ENCODE peak calls at places on chromosomes 16 and 17, in six cellular contexts. N, M, Q, Y, H and V are unnamed samples.

GRCh38 chr17:44345497-44346026 is 460 bp downstream of the GRN start:
- DNase-seq in H (no peak), Q (no peak), M (peak), N (no peak), Y (no peak), V (peak)

GRCh38 chr17:6426356-6427101 is 8.4 kb downstream of the AIPL1 start:
- DNase-seq in Y (no peak), N (no peak), M (no peak), Q (no peak), H (no peak), V (no peak)

GRCh38 chr17:77312786-77313599 is 172.2 kb downstream of the SEC14L1 start:
- DNase-seq in H (no peak), M (no peak), Q (peak), N (no peak), Y (no peak), V (no peak)

GRCh38 chr16:51388516-51388951 is 237.5 kb upstream of the SALL1 start:
- DNase-seq in M (no peak), H (no peak), Q (no peak), N (no peak), Y (no peak), V (no peak)

GRCh38 chr17:71535311-71535710 is 585.5 kb upstream of the SOX9 start:
- DNase-seq in Q (no peak), H (no peak), M (no peak), N (no peak), Y (no peak), V (no peak)

GRCh38 chr17:1764274-1764673 is 2.4 kb downstream of the SERPINF1 start:
- DNase-seq in M (peak), Q (peak), Y (peak), H (peak), N (no peak), V (no peak)

GRCh38 chr16:2039286-2040030 is 8.2 kb downstream of the NTHL1 start:
- DNase-seq in H (peak), Q (peak), Y (peak), M (no peak), N (no peak), V (no peak)

GRCh38 chr16:87918866-87919680 is 17.3 kb downstream of the CA5A start:
- DNase-seq in H (peak), M (no peak), Y (peak), Q (no peak), N (no peak), V (no peak)

GRCh38 chr16:49594706-49595534 is 221.3 kb downstream of the C16orf78 start:
- DNase-seq in H (no peak), Q (no peak), Y (no peak), M (no peak), N (no peak), V (no peak)

GRCh38 chr17:5262417-5262816 is 19.7 kb upstream of the RABEP1 start:
- DNase-seq in M (no peak), N (no peak), Y (no peak), H (no peak), Q (no peak), V (no peak)

GRCh38 chr17:40615295-40615988 is 32.2 kb downstream of the SMARCE1 start:
- DNase-seq in H (no peak), M (peak), Y (no peak), Q (no peak), N (peak), V (peak)

GRCh38 chr17:4110152-4110551 is 32.7 kb downstream of the ZZEF1 start:
- DNase-seq in N (no peak), Q (peak), H (no peak), M (no peak), Y (no peak), V (no peak)

GRCh38 chr16:81535679-81536360 is 91.2 kb downstream of the CMIP start:
- DNase-seq in H (no peak), Y (no peak), M (no peak), N (no peak), Q (no peak), V (no peak)

GRCh38 chr16:81537721-81538561 is 93.3 kb downstream of the CMIP start:
- DNase-seq in M (no peak), Y (no peak), Q (no peak), H (no peak), N (no peak), V (no peak)

GRCh38 chr16:81541314-81541713 is 96.7 kb downstream of the CMIP start:
- DNase-seq in M (no peak), N (no peak), Y (no peak), Q (no peak), H (no peak), V (no peak)

GRCh38 chr16:81536648-81537047 is 92.0 kb downstream of the CMIP start:
- DNase-seq in H (no peak), M (no peak), Y (no peak), Q (no peak), N (no peak), V (no peak)

GRCh38 chr16:81539009-81539820 is 94.6 kb downstream of the CMIP start:
- DNase-seq in H (no peak), Q (no peak), N (no peak), M (no peak), Y (no peak), V (no peak)
- TF ChIP-seq CTCF in H (no peak), Q (no peak), N (no peak), M (no peak), Y (no peak), V (no peak)

DNA sequence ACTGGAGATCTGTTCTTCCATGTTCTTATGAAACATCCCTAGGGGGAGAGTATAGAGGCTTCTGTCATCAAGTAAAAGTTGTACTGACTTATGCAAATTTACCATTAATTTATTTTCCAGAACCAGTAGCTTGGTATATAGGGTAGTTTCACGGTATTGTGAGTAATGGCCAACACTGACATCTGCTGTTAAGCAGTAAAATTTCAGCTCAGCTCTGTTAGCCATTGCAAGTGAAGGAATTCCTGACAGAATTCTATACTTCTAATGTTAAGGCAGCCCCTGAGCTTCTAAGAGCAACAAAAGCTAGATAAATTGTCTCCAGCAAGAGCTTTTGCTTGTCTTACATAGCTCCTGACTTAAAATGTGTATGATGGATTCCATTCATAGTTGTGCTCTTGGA is 613.5 kb upstream of the C16orf82 start:
- DNase-seq in H (no peak), M (no peak), Y (no peak), Q (no peak), N (no peak), V (no peak)
- TF ChIP-seq CTCF in H (peak), M (no peak), Y (no peak), Q (no peak), N (no peak), V (no peak)

GRCh38 chr17:59892849-59893616 is at the start of the genes RPS6KB1 and TUBD1:
- DNase-seq in H (peak), Q (peak), Y (peak), N (peak), M (peak), V (peak)

GRCh38 chr17:59892251-59892848 is 393 bp downstream of the TUBD1 start:
- DNase-seq in Y (no peak), N (no peak), M (no peak), H (no peak), Q (no peak), V (no peak)

GRCh38 chr17:59890720-59891119 is 2.0 kb downstream of the TUBD1 start:
- DNase-seq in Y (no peak), Q (no peak), M (no peak), H (no peak), N (no peak), V (no peak)

GRCh38 chr17:59897090-59897489 is 4.2 kb downstream of the RPS6KB1 start:
- DNase-seq in Y (no peak), H (no peak), M (no peak), N (no peak), Q (no peak), V (no peak)

DNA sequence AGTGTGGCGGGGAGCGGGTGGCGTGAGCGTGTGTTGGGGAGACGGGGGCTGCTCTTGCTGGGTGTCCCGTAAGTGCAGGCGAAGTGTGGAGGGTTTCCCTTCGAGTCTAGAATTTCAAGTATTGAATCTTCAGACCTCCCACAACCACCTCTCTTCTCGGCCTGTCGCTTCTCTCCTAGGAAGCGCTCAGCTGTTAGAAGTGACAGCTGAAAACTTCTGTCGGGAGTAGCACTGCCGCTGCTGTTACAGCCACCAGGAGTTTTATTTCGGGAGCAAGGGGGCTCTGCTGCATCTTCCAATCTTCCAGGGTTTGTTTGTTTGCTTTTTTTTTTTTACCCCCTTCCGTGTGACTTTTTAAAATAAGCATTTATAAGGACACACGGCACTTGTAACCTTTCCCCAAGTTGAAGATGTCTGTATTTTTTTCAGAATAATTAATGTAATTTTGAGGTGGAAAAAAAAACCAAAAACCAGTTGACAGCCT is 738 bp downstream of the RPS6KB1 start:
- DNase-seq in N (no peak), Y (no peak), H (no peak), Q (no peak), M (no peak), V (peak)
- TF ChIP-seq CTCF in N (no peak), Y (no peak), H (no peak), Q (peak), M (no peak), V (no peak)

DNA sequence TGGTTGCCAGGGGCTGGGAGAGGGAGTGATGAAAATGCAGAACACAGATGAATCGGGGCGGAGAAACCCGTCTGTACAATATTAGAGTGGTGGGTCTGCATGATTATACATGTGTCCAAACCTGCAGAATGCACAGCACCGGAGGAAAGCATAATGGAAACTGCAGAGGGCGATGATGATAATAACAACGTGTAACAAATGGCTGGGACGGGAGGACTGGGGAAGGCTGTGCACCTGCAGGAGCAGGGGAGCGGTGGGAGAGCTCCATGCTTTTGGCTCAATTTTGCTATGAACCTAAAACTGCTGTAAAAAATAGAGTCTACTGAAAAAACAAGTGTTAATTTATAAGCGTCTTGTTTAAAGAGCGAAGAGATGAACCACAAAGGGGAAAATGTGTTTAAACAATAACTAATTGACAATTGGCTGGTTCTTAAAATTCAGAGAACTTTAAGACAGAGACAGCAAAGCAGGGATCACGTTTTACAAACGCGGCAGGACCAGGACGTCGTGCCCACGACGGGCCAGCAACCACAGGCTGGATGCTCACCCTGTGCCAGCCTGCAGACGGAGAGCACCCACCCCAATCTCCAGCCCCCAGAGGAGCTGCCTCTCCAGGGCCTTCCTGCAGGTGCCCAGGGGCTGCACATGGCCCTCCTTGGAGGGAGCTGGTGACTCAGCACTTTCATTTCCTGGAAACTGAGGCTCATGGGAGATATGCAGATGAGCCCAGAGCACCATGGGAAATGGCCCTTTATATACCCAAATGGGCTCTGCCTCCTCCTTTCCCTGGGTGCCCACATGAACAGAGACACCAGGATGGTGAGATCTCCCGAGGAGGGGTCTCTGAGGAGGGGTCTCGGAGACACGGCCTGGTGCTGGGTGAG is at the start of gene TEX19:
- DNase-seq in N (no peak), Y (no peak), Q (no peak), H (no peak), M (no peak), V (no peak)
- TF ChIP-seq CTCF in N (peak), Y (no peak), Q (no peak), H (no peak), M (no peak), V (no peak)

GRCh38 chr16:85588562-85589503 is 24.3 kb upstream of the GSE1 start:
- DNase-seq in Q (no peak), N (no peak), H (no peak), M (no peak), Y (no peak), V (no peak)
- TF ChIP-seq CTCF in Q (no peak), N (no peak), H (no peak), M (no peak), Y (no peak), V (no peak)

GRCh38 chr17:55175788-55176425 is 88.9 kb upstream of the HLF start:
- DNase-seq in Q (no peak), M (no peak), Y (no peak), N (no peak), H (no peak), V (no peak)

GRCh38 chr17:55177914-55178217 is 86.9 kb upstream of the HLF start:
- DNase-seq in Q (no peak), M (no peak), N (no peak), Y (no peak), H (no peak), V (no peak)

GRCh38 chr17:55172612-55173011 is 92.1 kb upstream of the HLF start:
- DNase-seq in Q (no peak), M (no peak), H (no peak), Y (no peak), N (no peak), V (no peak)

GRCh38 chr17:55174133-55174532 is 90.6 kb upstream of the HLF start:
- DNase-seq in H (no peak), N (no peak), Y (no peak), Q (no peak), M (no peak), V (no peak)

DNA sequence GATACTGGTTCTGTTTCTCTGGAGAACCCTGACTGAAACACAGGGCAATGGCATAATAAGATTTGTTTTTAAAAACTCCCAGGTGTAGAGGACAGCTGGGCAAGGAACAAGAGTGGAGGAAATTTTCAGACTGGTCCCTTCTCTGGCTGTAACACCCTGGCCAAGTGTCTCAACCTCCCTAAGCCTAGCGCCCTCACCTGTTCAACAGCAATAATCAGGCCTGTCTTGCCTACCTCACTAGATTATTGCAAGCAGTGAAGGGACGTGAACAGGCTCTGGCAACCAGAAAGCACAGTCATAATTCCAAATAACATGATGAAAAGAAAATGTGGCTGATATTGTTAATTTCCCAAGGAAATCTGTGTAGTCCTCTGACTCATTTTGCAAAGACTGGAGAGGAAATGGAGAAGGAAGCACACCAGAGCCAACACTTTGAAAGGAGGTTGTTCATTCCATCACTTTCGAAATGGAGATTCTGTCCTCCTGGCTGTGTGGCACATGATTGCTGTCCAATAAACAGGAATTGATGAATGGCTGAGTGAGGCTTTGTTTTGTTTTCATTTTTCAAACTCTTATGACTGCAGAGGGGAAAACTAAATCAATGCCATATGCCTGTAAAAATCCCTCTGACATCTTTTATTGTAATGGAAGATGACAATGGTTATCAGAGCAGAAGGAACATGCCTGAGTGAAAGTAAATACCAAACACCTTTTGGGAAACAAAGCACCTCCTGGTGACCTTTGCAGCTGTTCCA is 87.4 kb upstream of the HLF start:
- DNase-seq in H (no peak), M (no peak), Q (no peak), Y (no peak), N (no peak), V (no peak)
- TF ChIP-seq CTCF in H (no peak), M (no peak), Q (no peak), Y (peak), N (peak), V (no peak)

GRCh38 chr16:70428178-70428998 is 10.5 kb downstream of the ST3GAL2 start:
- DNase-seq in M (peak), N (peak), H (peak), Q (peak), Y (peak), V (peak)

GRCh38 chr16:70427786-70428177 is 11.1 kb downstream of the ST3GAL2 start:
- DNase-seq in H (no peak), Y (no peak), Q (no peak), M (no peak), N (no peak), V (no peak)

GRCh38 chr16:70432304-70432799 is 6.5 kb downstream of the ST3GAL2 start:
- DNase-seq in Y (no peak), N (no peak), M (no peak), Q (no peak), H (no peak), V (no peak)

GRCh38 chr16:70430667-70431536 is 8.0 kb downstream of the ST3GAL2 start:
- DNase-seq in Q (no peak), N (no peak), H (no peak), Y (no peak), M (peak), V (peak)

DNA sequence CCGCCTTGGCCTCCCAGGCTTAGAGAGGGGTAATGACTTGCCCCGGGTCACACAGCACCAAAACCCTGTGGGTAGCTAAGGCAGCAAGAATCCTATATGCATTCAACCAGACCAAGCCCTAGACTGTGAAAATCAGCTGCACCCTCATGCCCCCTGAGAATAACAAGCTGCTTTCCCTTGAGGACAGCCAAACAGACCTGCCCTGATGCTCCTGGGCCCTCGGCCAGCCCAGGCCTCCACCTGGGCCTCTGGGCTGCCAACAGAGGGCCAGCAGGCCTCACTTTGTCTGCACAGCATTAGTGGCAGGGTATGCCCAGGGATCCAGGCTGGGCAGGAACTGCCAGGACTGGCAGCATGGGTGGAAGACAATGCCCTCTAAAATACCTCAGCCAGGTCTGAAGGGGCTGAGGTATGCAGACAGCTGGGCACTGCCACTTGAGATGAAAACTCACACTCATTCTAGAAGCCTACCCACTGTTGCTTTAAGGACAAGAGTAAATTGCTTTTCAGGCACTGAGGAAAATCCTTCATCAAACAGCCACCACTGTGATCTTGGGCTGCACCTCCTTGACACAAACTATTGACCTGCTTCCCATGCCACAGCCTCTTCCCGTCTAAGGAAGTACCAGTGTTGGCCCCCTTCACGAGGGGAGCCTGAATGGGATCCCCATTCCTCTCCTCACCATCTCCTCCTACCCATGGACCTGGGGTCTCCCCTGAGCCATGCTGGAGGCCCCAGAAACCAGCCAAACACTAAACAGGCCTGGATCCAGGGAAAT is 8.8 kb downstream of the ST3GAL2 start:
- DNase-seq in Y (no peak), Q (no peak), N (no peak), M (no peak), H (no peak), V (no peak)
- TF ChIP-seq CTCF in Y (no peak), Q (no peak), N (no peak), M (no peak), H (no peak), V (no peak)